ENCODE peak calls at places on chromosomes 1 and 21, in nine cellular contexts. S, T, G, K, X, U, J, L and I are unnamed samples.

GRCh38 chr1:36989260-36989659 is 45.1 kb downstream of the GRIK3 start:
- DNase-seq in S (no peak), T (no peak), G (no peak), K (no peak), X (no peak), U (no peak), J (no peak), L (no peak), I (no peak)

GRCh38 chr1:183622884-183623785 is 12.4 kb downstream of the ARPC5 start:
- DNase-seq in S (peak), T (peak), G (peak), K (peak), X (peak), U (peak), J (peak), L (no peak), I (no peak)

GRCh38 chr1:92500552-92500951 is 13.8 kb upstream of the GFI1 start:
- DNase-seq in S (no peak), T (no peak), G (no peak), K (no peak), X (no peak), U (no peak), J (no peak), L (no peak), I (no peak)

GRCh38 chr1:20426923-20427322 is 59.1 kb downstream of the CAMK2N1 start:
- DNase-seq in S (peak), T (no peak), G (peak), K (peak), X (no peak), U (no peak), J (no peak), L (no peak), I (no peak)

GRCh38 chr21:37762606-37763005 is 153.7 kb downstream of the KCNJ6 start:
- DNase-seq in S (no peak), T (no peak), G (no peak), K (peak), X (no peak), U (no peak), J (no peak), L (no peak), I (no peak)

GRCh38 chr1:215198021-215198420 is 115.5 kb downstream of the KCNK2 start:
- DNase-seq in S (no peak), T (no peak), G (no peak), K (peak), X (no peak), U (no peak), J (no peak), L (no peak), I (no peak)

GRCh38 chr1:24925082-24925779 is 4.8 kb downstream of the RUNX3 start:
- DNase-seq in S (no peak), T (no peak), G (no peak), K (no peak), X (peak), U (no peak), J (no peak), L (peak), I (no peak)

GRCh38 chr1:187264995-187265602 is 436.4 kb downstream of the PLA2G4A start:
- DNase-seq in S (peak), T (peak), G (peak), K (peak), X (no peak), U (peak), J (peak), L (no peak), I (no peak)

GRCh38 chr1:163303561-163303960 is 18.2 kb upstream of the NUF2 start:
- DNase-seq in S (no peak), T (no peak), G (no peak), K (no peak), X (no peak), U (no peak), J (no peak), L (no peak), I (no peak)

GRCh38 chr1:203744008-203744972 is 20.7 kb upstream of the LAX1 start:
- DNase-seq in S (peak), T (no peak), G (no peak), K (peak), X (peak), U (no peak), J (no peak), L (no peak), I (no peak)

GRCh38 chr1:17780916-17781315 is 25.8 kb downstream of the ACTL8 start:
- DNase-seq in S (no peak), T (no peak), G (no peak), K (no peak), X (no peak), U (no peak), J (no peak), L (no peak), I (no peak)

GRCh38 chr1:117633423-117633822 is 27.6 kb downstream of the TENT5C start:
- DNase-seq in S (no peak), T (no peak), G (no peak), K (no peak), X (no peak), U (no peak), J (peak), L (no peak), I (no peak)

GRCh38 chr1:11934295-11935039 is at the start of gene PLOD1:
- DNase-seq in S (peak), T (peak), G (peak), K (peak), X (peak), U (peak), J (peak), L (peak), I (peak)

GRCh38 chr1:29239142-29239541 is 2.8 kb downstream of the PTPRU start:
- DNase-seq in S (peak), T (no peak), G (no peak), K (peak), X (no peak), U (no peak), J (no peak), L (no peak), I (no peak)

GRCh38 chr1:170310931-170311330 is 165.2 kb downstream of the NTMT2 start:
- DNase-seq in S (no peak), T (no peak), G (no peak), K (no peak), X (no peak), U (no peak), J (no peak), L (no peak), I (no peak)

GRCh38 chr1:31135973-31136600 is 70.6 kb upstream of the PUM1 start:
- DNase-seq in S (no peak), T (no peak), G (no peak), K (peak), X (no peak), U (no peak), J (no peak), L (no peak), I (no peak)

GRCh38 chr21:42685036-42685435 is 31.6 kb downstream of the PDE9A start:
- DNase-seq in S (no peak), T (no peak), G (no peak), K (no peak), X (no peak), U (no peak), J (no peak), L (no peak), I (no peak)

GRCh38 chr1:54159733-54160316 is 7.0 kb upstream of the CDCP2 start:
- DNase-seq in S (no peak), T (no peak), G (no peak), K (no peak), X (no peak), U (no peak), J (no peak), L (no peak), I (no peak)

GRCh38 chr1:228391411-228392020 is 15.1 kb downstream of the TRIM11 start:
- DNase-seq in S (no peak), T (no peak), G (no peak), K (no peak), X (no peak), U (no peak), J (no peak), L (no peak), I (no peak)

GRCh38 chr1:115828101-115829022 is 12.6 kb downstream of the NHLH2 start:
- DNase-seq in S (peak), T (peak), G (no peak), K (no peak), X (no peak), U (peak), J (peak), L (no peak), I (no peak)

GRCh38 chr1:158496379-158496778 is 24.4 kb downstream of the OR10R2 start:
- DNase-seq in S (peak), T (no peak), G (no peak), K (no peak), X (no peak), U (no peak), J (no peak), L (no peak), I (no peak)

GRCh38 chr1:223756002-223756775 is 43.9 kb downstream of the CAPN2 start:
- DNase-seq in S (no peak), T (no peak), G (no peak), K (no peak), X (no peak), U (no peak), J (no peak), L (no peak), I (no peak)

GRCh38 chr1:17875882-17876280 is 120.7 kb downstream of the ACTL8 start:
- DNase-seq in S (peak), T (no peak), G (peak), K (peak), X (no peak), U (no peak), J (no peak), L (no peak), I (no peak)

GRCh38 chr1:24914226-24915069 is 15.6 kb downstream of the RUNX3 start:
- DNase-seq in S (peak), T (no peak), G (no peak), K (peak), X (no peak), U (no peak), J (no peak), L (no peak), I (no peak)